ENCODE peak calls at places on chromosomes 3 and 15, in four cellular contexts. F, V, B and N are unnamed samples.

GRCh38 chr3:197501879-197502620 is 53.7 kb downstream of the BDH1 start:
- DNase-seq in F (no peak), V (peak), B (peak), N (no peak)

GRCh38 chr3:189841474-189842205 is 210.5 kb downstream of the TP63 start:
- DNase-seq in F (no peak), V (no peak), B (no peak), N (peak)

GRCh38 chr3:128784228-128784627 is 58.2 kb downstream of the RAB7A start:
- DNase-seq in F (peak), V (peak), B (no peak), N (peak)

GRCh38 chr15:77219846-77220245 is 148.9 kb upstream of the TSPAN3 start:
- DNase-seq in F (no peak), V (no peak), B (no peak), N (no peak)

GRCh38 chr3:57815034-57815433 is 58.9 kb downstream of the SLMAP start:
- DNase-seq in F (no peak), V (no peak), B (no peak), N (no peak)

GRCh38 chr3:39028466-39028865 is 23.3 kb downstream of the SCN11A start:
- DNase-seq in F (no peak), V (no peak), B (no peak), N (no peak)

GRCh38 chr3:525415-525814 is 328.9 kb downstream of the CHL1 start:
- DNase-seq in F (no peak), V (no peak), B (no peak), N (no peak)

GRCh38 chr15:58555168-58556027 is 123.6 kb downstream of the LIPC start:
- DNase-seq in F (no peak), V (peak), B (no peak), N (peak)

GRCh38 chr3:82814660-82815059 is 1053.2 kb upstream of the GBE1 start:
- DNase-seq in F (no peak), V (no peak), B (no peak), N (no peak)

GRCh38 chr15:96264351-96264798 is 66.1 kb upstream of the NR2F2 start:
- DNase-seq in F (no peak), V (no peak), B (no peak), N (peak)